ENCODE peak calls at places on chromosomes 2 and 18, in seven cellular contexts. H is activated T-helper 1 cell treated with anti-CD3 and anti-CD28 coated beads, Interleukin-2, amount 50 U/mL, for 16 hours; M is NCI-H1092 treated with DMSO at 0.1 percent for 48 hours; Q is activated naive CD4-positive, alpha-beta T cell; O is left cardiac atrium; Y is putamen; X is cardiac fibroblast. I is an unnamed sample.

GRCh38 chr2:122481717-122482116 is 726.3 kb downstream of the TSN start:
- DNase-seq in H (no peak), M (no peak), Q (no peak), O (no peak), Y (no peak), X (peak), I (no peak)

GRCh38 chr2:290090-290722 is 2.3 kb upstream of the ALKAL2 start:
- DNase-seq in H (no peak), M (peak), Q (peak), O (peak), Y (peak), X (peak), I (peak)

GRCh38 chr2:183037281-183037659 is 987 bp downstream of the NCKAP1 start:
- DNase-seq in H (no peak), M (peak), Q (no peak), O (no peak), Y (peak), X (peak), I (peak)

GRCh38 chr2:27147935-27148334 is 869 bp upstream of the TCF23 start:
- DNase-seq in H (no peak), M (no peak), Q (no peak), O (no peak), Y (no peak), X (no peak), I (no peak)

GRCh38 chr2:65937379-65938160 is 497.4 kb upstream of the MEIS1 start:
- DNase-seq in H (no peak), M (no peak), Q (no peak), O (no peak), Y (no peak), X (no peak), I (no peak)

GRCh38 chr2:136019304-136019703 is 33.9 kb upstream of the DARS1 start:
- DNase-seq in H (no peak), M (no peak), Q (no peak), O (no peak), Y (no peak), X (no peak), I (no peak)

GRCh38 chr2:26883971-26884370 is 36.0 kb downstream of the DPYSL5 start:
- DNase-seq in H (no peak), M (peak), Q (no peak), O (no peak), Y (no peak), X (no peak), I (no peak)

GRCh38 chr2:128803222-128803621 is 484.6 kb upstream of the HS6ST1 start:
- DNase-seq in H (no peak), M (no peak), Q (no peak), O (no peak), Y (no peak), X (no peak), I (no peak)

GRCh38 chr18:8153887-8154583 is 455.2 kb upstream of the RAB12 start:
- DNase-seq in H (no peak), M (no peak), Q (no peak), O (no peak), Y (no peak), X (no peak), I (peak)

GRCh38 chr18:31103423-31103822 is 1.2 kb upstream of the DSC2 start:
- DNase-seq in H (no peak), M (no peak), Q (no peak), O (no peak), Y (no peak), X (no peak), I (no peak)

GRCh38 chr2:46847726-46848421 is 67.7 kb downstream of the MCFD2 start:
- DNase-seq in H (no peak), M (no peak), Q (no peak), O (no peak), Y (no peak), X (peak), I (peak)

GRCh38 chr18:44702594-44702993 is 21.9 kb downstream of the SETBP1 start:
- DNase-seq in H (no peak), M (no peak), Q (no peak), O (no peak), Y (no peak), X (no peak), I (no peak)

GRCh38 chr18:48529796-48530195 is 9.0 kb upstream of the CTIF start:
- DNase-seq in H (no peak), M (no peak), Q (no peak), O (no peak), Y (no peak), X (peak), I (peak)

GRCh38 chr2:201871471-201871870 is 65.1 kb downstream of the CDK15 start:
- DNase-seq in H (no peak), M (no peak), Q (no peak), O (no peak), Y (no peak), X (no peak), I (no peak)

GRCh38 chr2:71784734-71785549 is 331.6 kb downstream of the DYSF start:
- DNase-seq in H (no peak), M (no peak), Q (no peak), O (no peak), Y (peak), X (no peak), I (peak)